ENCODE peak calls at places on chromosome 5, in eight cellular contexts. V is NCI-H1092; R is GM04504; W is NCI-H187; K is right lobe of liver; H is activated CD4-positive, alpha-beta T cell treated with anti-CD3 and anti-CD28 coated beads, Interleukin-2, amount 50 U/mL, for 24 hours; Z is ELF-1; C is cardiac muscle cell. Y is an unnamed sample.

GRCh38 chr5:92749943-92750342 is 831.1 kb downstream of the NR2F1-AS1 start:
- DNase-seq in K (no peak), R (no peak), V (no peak), W (no peak), C (no peak), Z (peak), H (no peak), Y (no peak)

GRCh38 chr5:121384359-121384758 is 467.3 kb upstream of the FTMT start:
- DNase-seq in Z (no peak), C (no peak), W (no peak), H (no peak), R (no peak), K (no peak), V (no peak), Y (no peak)

GRCh38 chr5:32852535-32852934 is 141.4 kb downstream of the NPR3 start:
- DNase-seq in C (peak), R (no peak), W (no peak), V (no peak), Z (peak), K (peak), H (no peak), Y (peak)

GRCh38 chr5:121668635-121669034 is 183.0 kb upstream of the FTMT start:
- DNase-seq in V (no peak), K (no peak), Z (no peak), C (no peak), W (no peak), R (no peak), H (no peak), Y (no peak)

GRCh38 chr5:160434022-160434531 is 12.4 kb downstream of the PTTG1 start:
- DNase-seq in H (no peak), C (peak), V (peak), K (no peak), R (no peak), Z (peak), W (peak), Y (no peak)

GRCh38 chr5:5135957-5136676 is 4.0 kb upstream of the ADAMTS16 start:
- DNase-seq in R (no peak), W (no peak), V (no peak), H (no peak), K (no peak), Z (no peak), C (no peak), Y (no peak)

GRCh38 chr5:68565427-68565826 is 349.9 kb downstream of the PIK3R1 start:
- DNase-seq in W (peak), C (no peak), H (no peak), Z (peak), V (no peak), K (no peak), R (no peak), Y (no peak)

GRCh38 chr5:97476852-97477534 is 293.9 kb upstream of the RIOK2 start:
- DNase-seq in V (no peak), C (no peak), R (no peak), K (no peak), W (no peak), H (no peak), Z (no peak), Y (no peak)

Y was measured in AG20443.